ENCODE peak calls at places on chromosomes 2 and 18, in five cellular contexts. One of them, this sample, is unnamed.

GRCh38 chr2:181169459-181169858 is 189.1 kb downstream of the UBE2E3 start:
- DNase-seq in IMR-90: no peak
- DNase-seq in mesenchymal stem cell: no peak
- DNase-seq in H9: no peak
- DNase-seq in mesendoderm: no peak
- DNase-seq in this sample: no peak

GRCh38 chr2:173286153-173286809 is 68.4 kb upstream of the CDCA7 start:
- DNase-seq in IMR-90: no peak
- DNase-seq in mesenchymal stem cell: no peak
- DNase-seq in H9: no peak
- DNase-seq in mesendoderm: peak; percentile 25
- DNase-seq in this sample: no peak

GRCh38 chr2:28528206-28528605 is 32.3 kb downstream of the PLB1 start:
- DNase-seq in IMR-90: no peak
- DNase-seq in mesenchymal stem cell: no peak
- DNase-seq in H9: no peak
- DNase-seq in mesendoderm: no peak
- DNase-seq in this sample: no peak

GRCh38 chr2:179467111-179467510 is 202.5 kb upstream of the SESTD1 start:
- DNase-seq in IMR-90: peak; percentile 64
- DNase-seq in mesenchymal stem cell: no peak
- DNase-seq in H9: no peak
- DNase-seq in mesendoderm: no peak
- DNase-seq in this sample: no peak

GRCh38 chr2:190173382-190173781 is 110.9 kb upstream of the MSTN start:
- DNase-seq in IMR-90: no peak
- DNase-seq in mesenchymal stem cell: no peak
- DNase-seq in H9: no peak
- DNase-seq in mesendoderm: no peak
- DNase-seq in this sample: no peak

GRCh38 chr2:64534363-64534762 is 10.2 kb downstream of the AFTPH start:
- DNase-seq in IMR-90: no peak
- DNase-seq in mesenchymal stem cell: peak; percentile 20
- DNase-seq in H9: no peak
- DNase-seq in mesendoderm: no peak
- DNase-seq in this sample: no peak

GRCh38 chr2:31558401-31559295 is 22.1 kb downstream of the SRD5A2 start:
- DNase-seq in IMR-90: peak; percentile 20
- DNase-seq in mesenchymal stem cell: no peak
- DNase-seq in H9: no peak
- DNase-seq in mesendoderm: no peak
- DNase-seq in this sample: peak; percentile 44

GRCh38 chr2:3581367-3582262 is 6.6 kb downstream of the RPS7 start:
- DNase-seq in IMR-90: no peak
- DNase-seq in mesenchymal stem cell: no peak
- DNase-seq in H9: no peak
- DNase-seq in mesendoderm: no peak
- DNase-seq in this sample: no peak

GRCh38 chr2:99623613-99624012 is 133.8 kb upstream of the REV1 start:
- DNase-seq in IMR-90: no peak
- DNase-seq in mesenchymal stem cell: no peak
- DNase-seq in H9: no peak
- DNase-seq in mesendoderm: no peak
- DNase-seq in this sample: no peak

GRCh38 chr2:216781709-216782108 is 78.2 kb downstream of the TNP1 start:
- DNase-seq in IMR-90: no peak
- DNase-seq in mesenchymal stem cell: no peak
- DNase-seq in H9: no peak
- DNase-seq in mesendoderm: no peak
- DNase-seq in this sample: no peak

GRCh38 chr18:22974707-22975106 is 41.6 kb downstream of the RBBP8 start:
- DNase-seq in IMR-90: no peak
- DNase-seq in mesenchymal stem cell: no peak
- DNase-seq in H9: no peak
- DNase-seq in mesendoderm: no peak
- DNase-seq in this sample: no peak

GRCh38 chr2:69789129-69789528 is 40.3 kb upstream of the GMCL1 start:
- DNase-seq in IMR-90: peak; percentile 94
- DNase-seq in mesenchymal stem cell: peak; percentile 93
- DNase-seq in H9: peak; percentile 43
- DNase-seq in mesendoderm: peak; percentile 98
- DNase-seq in this sample: peak; percentile 96

GRCh38 chr2:67012165-67012564 is 385.0 kb upstream of the ETAA1 start:
- DNase-seq in IMR-90: no peak
- DNase-seq in mesenchymal stem cell: no peak
- DNase-seq in H9: no peak
- DNase-seq in mesendoderm: no peak
- DNase-seq in this sample: no peak

GRCh38 chr2:165176780-165177179 is 27.1 kb downstream of the SCN3A start:
- DNase-seq in IMR-90: no peak
- DNase-seq in mesenchymal stem cell: no peak
- DNase-seq in H9: no peak
- DNase-seq in mesendoderm: no peak
- DNase-seq in this sample: no peak

GRCh38 chr2:228039752-228040534 is 141.5 kb downstream of the SPHKAP start:
- DNase-seq in IMR-90: no peak
- DNase-seq in mesenchymal stem cell: no peak
- DNase-seq in H9: no peak
- DNase-seq in mesendoderm: peak; percentile 63
- DNase-seq in this sample: no peak

GRCh38 chr2:86442642-86443005 is 1.5 kb downstream of the KDM3A start:
- DNase-seq in IMR-90: peak; percentile 94
- DNase-seq in mesenchymal stem cell: peak; percentile 96
- DNase-seq in H9: peak; percentile 73
- DNase-seq in mesendoderm: peak; percentile 73
- DNase-seq in this sample: peak; percentile 83

GRCh38 chr18:55475916-55476315 is 112.1 kb downstream of the TCF4 start:
- DNase-seq in IMR-90: no peak
- DNase-seq in mesenchymal stem cell: no peak
- DNase-seq in H9: no peak
- DNase-seq in mesendoderm: no peak
- DNase-seq in this sample: no peak

GRCh38 chr2:218370410-218371063 is 11.5 kb upstream of the SLC11A1 start:
- DNase-seq in IMR-90: peak; percentile 73
- DNase-seq in mesenchymal stem cell: peak; percentile 90
- DNase-seq in H9: no peak
- DNase-seq in mesendoderm: no peak
- DNase-seq in this sample: peak; percentile 90

GRCh38 chr2:159044804-159045286 is 76.4 kb downstream of the TANC1 start:
- DNase-seq in IMR-90: no peak
- DNase-seq in mesenchymal stem cell: no peak
- DNase-seq in H9: no peak
- DNase-seq in mesendoderm: peak; percentile 72
- DNase-seq in this sample: no peak

GRCh38 chr2:84288335-84288734 is 170.7 kb downstream of the SUCLG1 start:
- DNase-seq in IMR-90: no peak
- DNase-seq in mesenchymal stem cell: no peak
- DNase-seq in H9: peak; percentile 40
- DNase-seq in mesendoderm: peak; percentile 81
- DNase-seq in this sample: no peak

GRCh38 chr2:173021939-173022371 is 53.7 kb upstream of the MAP3K20 start:
- DNase-seq in IMR-90: peak; percentile 60
- DNase-seq in mesenchymal stem cell: peak; percentile 51
- DNase-seq in H9: no peak
- DNase-seq in mesendoderm: no peak
- DNase-seq in this sample: peak; percentile 30

GRCh38 chr2:26483957-26484565 is 6.1 kb upstream of the OTOF start:
- DNase-seq in IMR-90: no peak
- DNase-seq in mesenchymal stem cell: no peak
- DNase-seq in H9: no peak
- DNase-seq in mesendoderm: no peak
- DNase-seq in this sample: no peak

GRCh38 chr2:56239437-56239836 is 55.6 kb downstream of the CCDC85A start:
- DNase-seq in IMR-90: peak; percentile 7
- DNase-seq in mesenchymal stem cell: peak; percentile 42
- DNase-seq in H9: no peak
- DNase-seq in mesendoderm: no peak
- DNase-seq in this sample: no peak

GRCh38 chr2:86336350-86337234 is 834 bp downstream of the REEP1 start:
- DNase-seq in IMR-90: no peak
- DNase-seq in mesenchymal stem cell: no peak
- DNase-seq in H9: peak; percentile 36
- DNase-seq in mesendoderm: peak; percentile 22
- DNase-seq in this sample: peak; percentile 94

GRCh38 chr2:181570833-181571661 is 85.9 kb downstream of the CERKL start:
- DNase-seq in IMR-90: peak; percentile 6
- DNase-seq in mesenchymal stem cell: peak; percentile 5
- DNase-seq in H9: no peak
- DNase-seq in mesendoderm: no peak
- DNase-seq in this sample: no peak

GRCh38 chr2:109067829-109068152 is 61.2 kb upstream of the SH3RF3 start:
- DNase-seq in IMR-90: no peak
- DNase-seq in mesenchymal stem cell: no peak
- DNase-seq in H9: no peak
- DNase-seq in mesendoderm: no peak
- DNase-seq in this sample: no peak

GRCh38 chr2:53600835-53601234 is 166.8 kb upstream of the CHAC2 start:
- DNase-seq in IMR-90: no peak
- DNase-seq in mesenchymal stem cell: no peak
- DNase-seq in H9: no peak
- DNase-seq in mesendoderm: no peak
- DNase-seq in this sample: no peak

GRCh38 chr2:230759481-230760191 is 47.0 kb downstream of the CAB39 start:
- DNase-seq in IMR-90: no peak
- DNase-seq in mesenchymal stem cell: no peak
- DNase-seq in H9: no peak
- DNase-seq in mesendoderm: no peak
- DNase-seq in this sample: no peak
- H2AK5ac ChIP-seq in IMR-90: peak overlapping the region; percentile 9
- H2AK5ac ChIP-seq in mesenchymal stem cell: peak overlapping the region; percentile 45
- H2AK5ac ChIP-seq in H9: no peak overlapping the region
- H2AK5ac ChIP-seq in mesendoderm: no peak overlapping the region
- H2AK5ac ChIP-seq in this sample: no peak overlapping the region

GRCh38 chr2:41966920-41967319 is 80.9 kb upstream of the PKDCC start:
- DNase-seq in IMR-90: no peak
- DNase-seq in mesenchymal stem cell: no peak
- DNase-seq in H9: no peak
- DNase-seq in mesendoderm: no peak
- DNase-seq in this sample: no peak
- H2AK5ac ChIP-seq in IMR-90: peak overlapping the region; percentile 29
- H2AK5ac ChIP-seq in mesenchymal stem cell: peak overlapping the region; percentile 83
- H2AK5ac ChIP-seq in H9: no peak overlapping the region
- H2AK5ac ChIP-seq in mesendoderm: no peak overlapping the region
- H2AK5ac ChIP-seq in this sample: peak overlapping the region; percentile 58

GRCh38 chr2:10366601-10367270 is 64.0 kb downstream of the HPCAL1 start:
- DNase-seq in IMR-90: no peak
- DNase-seq in mesenchymal stem cell: no peak
- DNase-seq in H9: no peak
- DNase-seq in mesendoderm: no peak
- DNase-seq in this sample: no peak

GRCh38 chr2:10361220-10361588 is 58.5 kb downstream of the HPCAL1 start:
- DNase-seq in IMR-90: peak; percentile 36
- DNase-seq in mesenchymal stem cell: no peak
- DNase-seq in H9: no peak
- DNase-seq in mesendoderm: no peak
- DNase-seq in this sample: peak; percentile 23

GRCh38 chr2:10362096-10362897 is 59.6 kb downstream of the HPCAL1 start:
- DNase-seq in IMR-90: no peak
- DNase-seq in mesenchymal stem cell: no peak
- DNase-seq in H9: no peak
- DNase-seq in mesendoderm: no peak
- DNase-seq in this sample: no peak

GRCh38 chr2:10362898-10363195 is 60.1 kb downstream of the HPCAL1 start:
- DNase-seq in IMR-90: no peak
- DNase-seq in mesenchymal stem cell: no peak
- DNase-seq in H9: no peak
- DNase-seq in mesendoderm: no peak
- DNase-seq in this sample: peak; percentile 79

DNA sequence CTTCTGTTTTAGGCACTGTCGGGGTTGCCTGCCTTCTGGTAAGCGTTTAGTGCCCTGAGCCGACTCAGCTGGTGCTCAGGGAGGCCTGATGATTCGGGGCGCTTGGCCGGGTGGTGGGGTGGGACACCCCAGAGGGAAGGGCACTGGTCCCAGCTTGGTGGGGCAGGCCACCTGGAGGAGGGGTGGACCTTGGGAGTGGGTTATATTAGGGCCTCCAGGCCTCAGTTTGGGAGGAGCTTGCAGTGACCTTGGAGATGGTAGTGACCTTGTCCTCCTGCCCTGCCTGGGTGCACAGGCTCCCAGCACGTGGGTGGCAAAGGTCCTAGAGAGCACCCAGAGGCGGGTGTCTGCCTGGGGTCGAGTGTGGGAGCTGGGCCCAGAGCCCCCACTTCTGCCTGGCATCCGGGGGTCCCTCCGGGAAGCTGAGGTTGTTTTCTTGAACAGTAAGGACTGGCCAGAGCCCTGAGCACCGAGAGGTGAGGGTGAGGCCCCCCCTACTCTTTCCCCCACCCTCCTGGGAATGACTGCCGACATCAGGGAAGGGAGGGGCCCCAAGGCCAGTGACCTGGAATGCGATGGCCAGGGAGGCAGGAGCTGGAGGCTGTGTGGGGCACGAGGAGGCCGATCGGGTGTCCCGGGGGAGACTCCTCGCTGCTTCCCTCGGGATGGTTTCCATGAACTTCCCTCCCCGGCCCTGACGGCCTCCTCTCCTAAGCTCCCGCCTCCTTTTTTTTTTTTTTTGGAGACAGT is 61.3 kb downstream of the HPCAL1 start:
- DNase-seq in IMR-90: no peak
- DNase-seq in mesenchymal stem cell: no peak
- DNase-seq in H9: no peak
- DNase-seq in mesendoderm: no peak
- DNase-seq in this sample: no peak
- H2AK5ac ChIP-seq in IMR-90: no peak overlapping the region
- H2AK5ac ChIP-seq in mesenchymal stem cell: no peak overlapping the region
- H2AK5ac ChIP-seq in H9: no peak overlapping the region
- H2AK5ac ChIP-seq in mesendoderm: no peak overlapping the region
- H2AK5ac ChIP-seq in this sample: no peak overlapping the region

GRCh38 chr18:56638232-56639093 is at the start of gene TXNL1:
- DNase-seq in IMR-90: peak; percentile 99
- DNase-seq in mesenchymal stem cell: peak; percentile 98
- DNase-seq in H9: peak; percentile 99
- DNase-seq in mesendoderm: peak; percentile 99
- DNase-seq in this sample: peak; percentile 100
- H2AK5ac ChIP-seq in IMR-90: peak within 1 kb of the TSS; percentile 73
- H2AK5ac ChIP-seq in mesenchymal stem cell: peak within 1 kb of the TSS; percentile 49
- H2AK5ac ChIP-seq in H9: no peak within 1 kb of the TSS
- H2AK5ac ChIP-seq in mesendoderm: peak within 1 kb of the TSS; percentile 48
- H2AK5ac ChIP-seq in this sample: peak within 1 kb of the TSS; percentile 88

This sample was measured in trophoblast cell.